ENCODE peak calls at places on chromosomes 7 and 10, in ten cellular contexts. B is GM10248, Z is lower leg skin, M is BE2C, G is endodermal cell, F is AG10803, A is lower lobe of right lung, N is AG04449, X is sigmoid colon, T is prostate gland. U is an unnamed sample.

GRCh38 chr7:35356495-35356894 is 102.6 kb upstream of the TBX20 start:
- DNase-seq in B (no peak), Z (no peak), M (no peak), G (no peak), F (no peak), A (no peak), N (no peak), X (no peak), T (no peak), U (no peak)

GRCh38 chr10:69051710-69052487 is 36.0 kb upstream of the SRGN start:
- DNase-seq in B (peak; percentile 38), Z (no peak), M (no peak), G (no peak), F (no peak), A (peak; percentile 46), N (no peak), X (no peak), T (no peak), U (no peak)

GRCh38 chr10:73218466-73219191 is 28.4 kb downstream of the DNAJC9 start:
- DNase-seq in B (no peak), Z (no peak), M (no peak), G (no peak), F (peak; percentile 13), A (no peak), N (no peak), X (no peak), T (no peak), U (no peak)

GRCh38 chr10:14653271-14654161 is 121.2 kb downstream of the FAM107B start:
- DNase-seq in B (no peak), Z (no peak), M (peak; percentile 60), G (peak; percentile 77), F (peak; percentile 86), A (no peak), N (peak; percentile 51), X (no peak), T (peak; percentile 42), U (no peak)

GRCh38 chr7:114943530-114943929 is 21.6 kb downstream of the MDFIC start:
- DNase-seq in B (no peak), Z (no peak), M (no peak), G (no peak), F (no peak), A (no peak), N (no peak), X (no peak), T (no peak), U (no peak)

GRCh38 chr7:23685770-23686169 is 5.8 kb downstream of the FAM221A start:
- DNase-seq in B (no peak), Z (no peak), M (no peak), G (no peak), F (no peak), A (no peak), N (no peak), X (no peak), T (no peak), U (no peak)

GRCh38 chr7:71636329-71636728 is 504.4 kb downstream of the GALNT17 start:
- DNase-seq in B (no peak), Z (no peak), M (no peak), G (peak; percentile 88), F (peak; percentile 6), A (no peak), N (no peak), X (no peak), T (no peak), U (no peak)

GRCh38 chr7:22728416-22729029 is 1.5 kb downstream of the IL6 start:
- DNase-seq in B (peak; percentile 37), Z (no peak), M (no peak), G (peak; percentile 50), F (peak; percentile 73), A (no peak), N (no peak), X (no peak), T (no peak), U (no peak)

GRCh38 chr10:101560293-101561067 is 27.6 kb downstream of the POLL start:
- DNase-seq in B (no peak), Z (no peak), M (peak; percentile 38), G (no peak), F (no peak), A (no peak), N (no peak), X (peak; percentile 59), T (no peak), U (no peak)

GRCh38 chr7:37181550-37181932 is 267.1 kb downstream of the ELMO1 start:
- DNase-seq in B (no peak), Z (no peak), M (no peak), G (no peak), F (no peak), A (no peak), N (no peak), X (no peak), T (no peak), U (no peak)
- TF ChIP-seq CTCF in B (no peak), Z (no peak), M (no peak), G (no peak), F (no peak), A (no peak), N (no peak), X (no peak), T (no peak), U (no peak)

GRCh38 chr10:43376046-43376635 is 4.7 kb downstream of the FXYD4 start:
- DNase-seq in B (no peak), Z (no peak), M (no peak), G (no peak), F (no peak), A (no peak), N (no peak), X (peak; percentile 55), T (no peak), U (no peak)

GRCh38 chr10:43376828-43377227 is 5.4 kb downstream of the FXYD4 start:
- DNase-seq in B (no peak), Z (no peak), M (no peak), G (peak; percentile 68), F (no peak), A (no peak), N (no peak), X (peak; percentile 48), T (no peak), U (no peak)

GRCh38 chr10:43375401-43376020 is 4.1 kb downstream of the FXYD4 start:
- DNase-seq in B (no peak), Z (no peak), M (no peak), G (no peak), F (no peak), A (peak; percentile 62), N (no peak), X (peak; percentile 52), T (no peak), U (no peak)

GRCh38 chr10:43374194-43374593 is 2.8 kb downstream of the FXYD4 start:
- DNase-seq in B (no peak), Z (no peak), M (no peak), G (no peak), F (no peak), A (peak; percentile 20), N (no peak), X (peak; percentile 30), T (no peak), U (no peak)

GRCh38 chr10:43377393-43377883 is 6.0 kb downstream of the FXYD4 start:
- DNase-seq in B (no peak), Z (no peak), M (no peak), G (peak; percentile 91), F (no peak), A (peak; percentile 61), N (no peak), X (peak; percentile 37), T (no peak), U (no peak)
- TF ChIP-seq CTCF in B (no peak), Z (no peak), M (no peak), G (peak; percentile 70), F (no peak), A (peak; percentile 28), N (no peak), X (no peak), T (no peak), U (no peak)

GRCh38 chr10:124697837-124698559 is 46.2 kb downstream of the FAM53B start:
- DNase-seq in B (peak; percentile 64), Z (no peak), M (no peak), G (no peak), F (no peak), A (no peak), N (no peak), X (no peak), T (no peak), U (no peak)
- TF ChIP-seq CTCF in B (no peak), Z (no peak), M (no peak), G (no peak), F (no peak), A (no peak), N (no peak), X (no peak), T (no peak), U (no peak)

GRCh38 chr10:11804336-11804735 is 18.8 kb upstream of the PROSER2 start:
- DNase-seq in B (no peak), Z (no peak), M (no peak), G (no peak), F (no peak), A (no peak), N (no peak), X (no peak), T (no peak), U (no peak)
- TF ChIP-seq CTCF in B (no peak), Z (no peak), M (no peak), G (no peak), F (no peak), A (no peak), N (no peak), X (no peak), T (no peak), U (no peak)

DNA sequence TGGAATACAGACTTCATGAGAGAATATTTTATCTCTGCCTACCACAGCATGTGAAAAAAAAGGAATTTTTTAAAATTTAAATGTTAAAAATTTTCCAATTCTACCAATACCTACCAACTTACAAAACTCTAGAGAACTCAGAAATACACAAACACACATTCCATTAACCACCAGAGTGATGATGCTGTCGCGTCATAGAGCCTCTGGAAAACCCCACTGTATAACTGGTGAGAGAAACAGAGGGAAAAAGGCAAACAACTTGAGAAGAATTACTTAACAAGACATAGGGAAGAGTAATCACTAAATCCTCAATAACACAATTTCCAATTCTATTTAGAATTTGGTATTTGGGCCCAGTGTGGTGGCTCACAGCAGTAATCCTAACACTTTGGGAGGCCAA is 6.2 kb upstream of the SPOCK2 start:
- DNase-seq in B (no peak), Z (no peak), M (no peak), G (no peak), F (no peak), A (no peak), N (no peak), X (no peak), T (no peak), U (no peak)
- TF ChIP-seq CTCF in B (no peak), Z (no peak), M (no peak), G (no peak), F (no peak), A (no peak), N (no peak), X (no peak), T (no peak), U (no peak)

GRCh38 chr10:132463333-132464255 is 66.6 kb downstream of the PWWP2B start:
- DNase-seq in B (no peak), Z (no peak), M (peak; percentile 7), G (peak; percentile 77), F (peak; percentile 25), A (no peak), N (no peak), X (no peak), T (no peak), U (no peak)
- TF ChIP-seq CTCF in B (peak; percentile 21), Z (no peak), M (no peak), G (peak; percentile 58), F (peak; percentile 45), A (peak; percentile 16), N (no peak), X (peak; percentile 6), T (peak; percentile 6), U (no peak)